ENCODE peak calls at places on chromosome 4, in eight cellular contexts. E is omental fat pad, N is SK-N-SH, H is GM23338, M is progenitor cell of endocrine pancreas, Y is brain microvascular endothelial cell, S is cardiac fibroblast, K is lower lobe of right lung. V is an unnamed sample.

GRCh38 chr4:100017627-100018310 is 67.7 kb upstream of the H2AZ1 start:
- DNase-seq in H (no peak), Y (no peak), K (no peak), N (no peak), S (no peak), M (no peak), E (no peak), V (no peak)

GRCh38 chr4:129804458-129804981 is 708.6 kb downstream of the C4orf33 start:
- DNase-seq in Y (no peak), S (no peak), H (peak), K (no peak), E (no peak), N (no peak), M (no peak), V (no peak)

GRCh38 chr4:77201343-77201742 is 44.3 kb downstream of the CCNG2 start:
- DNase-seq in E (no peak), K (no peak), Y (peak), H (no peak), S (peak), M (no peak), N (no peak), V (no peak)

GRCh38 chr4:176467011-176467410 is 147.2 kb downstream of the SPCS3 start:
- DNase-seq in N (no peak), K (no peak), Y (no peak), E (no peak), M (no peak), S (no peak), H (no peak), V (no peak)

GRCh38 chr4:171714791-171715454 is 98.3 kb upstream of the GALNTL6 start:
- DNase-seq in H (no peak), S (no peak), M (no peak), N (no peak), Y (no peak), E (no peak), K (no peak), V (no peak)

GRCh38 chr4:141102367-141102766 is 30.9 kb downstream of the RNF150 start:
- DNase-seq in N (peak), S (peak), E (no peak), H (no peak), Y (peak), K (no peak), M (no peak), V (no peak)

GRCh38 chr4:14532436-14532835 is 469.8 kb upstream of the CPEB2 start:
- DNase-seq in H (no peak), K (no peak), N (no peak), M (no peak), S (no peak), E (no peak), Y (no peak), V (no peak)

GRCh38 chr4:23232987-23233386 is 540.2 kb downstream of the GBA3 start:
- DNase-seq in E (no peak), N (no peak), K (no peak), H (no peak), S (peak), Y (no peak), M (no peak), V (no peak)

GRCh38 chr4:15754323-15754722 is 23.8 kb upstream of the CD38 start:
- DNase-seq in E (no peak), Y (peak), S (peak), M (no peak), N (no peak), H (no peak), K (no peak), V (peak)

GRCh38 chr4:107037188-107037587 is 1.1 kb upstream of the DKK2 start:
- DNase-seq in S (peak), E (no peak), Y (peak), K (peak), H (peak), N (peak), M (peak), V (peak)
- TF ChIP-seq CTCF in S (peak), E (no peak), Y (peak), K (peak), H (peak), N (peak), M (peak), V (peak)

DNA sequence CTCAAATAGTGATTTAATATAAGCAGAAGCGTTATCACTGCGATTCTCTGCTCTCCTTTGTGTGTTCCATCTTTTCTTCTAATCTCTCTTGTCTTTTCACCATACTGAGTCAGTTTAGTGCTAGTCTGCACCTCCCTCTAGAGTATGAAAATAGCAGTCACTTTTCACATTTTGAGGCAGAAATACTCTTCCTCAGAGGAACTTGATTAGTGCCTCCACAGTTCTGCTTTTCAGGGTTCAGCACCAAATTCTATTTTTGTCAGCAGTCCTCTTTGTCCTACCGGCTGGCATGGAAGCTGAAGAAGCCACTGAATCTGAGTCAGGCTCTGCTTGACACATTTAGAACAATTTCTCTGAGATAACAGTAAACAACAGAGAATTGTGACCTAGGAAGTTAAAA is 49.7 kb upstream of the ANKRD17 start:
- DNase-seq in H (peak), E (no peak), K (no peak), S (peak), N (no peak), Y (peak), M (no peak), V (peak)
- TF ChIP-seq CTCF in H (peak), E (no peak), K (no peak), S (peak), N (peak), Y (peak), M (no peak), V (no peak)

DNA sequence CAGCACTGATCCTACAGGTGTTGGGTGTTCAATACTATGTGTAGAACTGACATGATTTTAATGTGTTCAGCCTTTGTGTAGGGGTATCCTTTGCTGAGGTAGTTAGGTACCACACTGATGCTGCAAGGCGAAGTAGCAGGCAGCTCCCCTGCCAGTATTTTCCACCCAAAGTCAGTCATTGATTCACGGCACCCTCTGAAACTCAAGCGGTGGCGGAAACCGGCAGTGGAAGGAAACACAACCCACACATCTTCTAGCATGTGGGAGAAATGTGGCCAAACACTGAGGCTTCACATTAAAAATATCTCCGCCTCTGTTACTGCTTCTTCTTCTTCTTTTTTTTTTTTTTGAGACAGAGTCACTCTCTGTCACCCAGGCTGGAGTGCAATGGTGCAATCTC is 126.3 kb downstream of the AASDH start:
- DNase-seq in S (no peak), M (no peak), H (no peak), K (no peak), Y (no peak), N (no peak), E (no peak), V (no peak)
- TF ChIP-seq CTCF in S (no peak), M (no peak), H (no peak), K (no peak), Y (no peak), N (no peak), E (no peak), V (no peak)

GRCh38 chr4:134470544-134470943 is 269.0 kb upstream of the PABPC4L start:
- DNase-seq in Y (peak), S (peak), M (no peak), N (no peak), H (peak), E (no peak), K (no peak), V (peak)
- TF ChIP-seq CTCF in Y (peak), S (no peak), M (peak), N (peak), H (peak), E (no peak), K (peak), V (peak)

GRCh38 chr4:127604949-127605709 is 27.6 kb upstream of the INTU start:
- DNase-seq in K (no peak), M (no peak), E (no peak), S (peak), N (peak), H (peak), Y (no peak), V (peak)
- TF ChIP-seq CTCF in K (peak), M (peak), E (no peak), S (peak), N (peak), H (no peak), Y (no peak), V (peak)

GRCh38 chr4:11259837-11260236 is 168.9 kb downstream of the HS3ST1 start:
- DNase-seq in E (no peak), Y (no peak), M (no peak), H (no peak), K (no peak), S (no peak), N (no peak), V (no peak)

GRCh38 chr4:11268149-11268548 is 160.5 kb downstream of the HS3ST1 start:
- DNase-seq in M (no peak), H (no peak), E (no peak), K (no peak), S (no peak), N (no peak), Y (no peak), V (no peak)

GRCh38 chr4:11261066-11261850 is 167.4 kb downstream of the HS3ST1 start:
- DNase-seq in H (no peak), E (no peak), N (no peak), S (no peak), M (no peak), K (no peak), Y (no peak), V (no peak)

DNA sequence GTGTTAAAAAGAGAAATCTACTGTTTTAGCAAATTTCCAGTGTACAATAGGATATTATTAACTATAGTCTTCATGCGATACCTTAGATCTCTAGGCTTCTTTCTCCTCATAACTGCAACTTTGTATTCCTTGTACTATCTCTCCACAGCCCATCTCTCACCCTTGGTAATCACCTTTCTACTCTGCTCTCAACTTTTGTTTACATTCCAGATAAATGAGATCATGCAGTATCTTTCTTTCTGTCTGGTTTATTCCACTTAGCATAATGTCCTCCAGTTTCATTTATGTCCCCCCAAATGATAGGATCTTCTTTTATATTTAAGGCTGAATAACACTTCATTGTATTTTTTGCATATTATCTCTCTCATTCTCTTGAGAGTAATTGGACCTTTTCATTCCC is 165.5 kb downstream of the HS3ST1 start:
- DNase-seq in E (no peak), H (peak), K (no peak), S (no peak), M (no peak), N (no peak), Y (no peak), V (no peak)
- TF ChIP-seq CTCF in E (no peak), H (no peak), K (no peak), S (no peak), M (no peak), N (no peak), Y (no peak), V (no peak)

DNA sequence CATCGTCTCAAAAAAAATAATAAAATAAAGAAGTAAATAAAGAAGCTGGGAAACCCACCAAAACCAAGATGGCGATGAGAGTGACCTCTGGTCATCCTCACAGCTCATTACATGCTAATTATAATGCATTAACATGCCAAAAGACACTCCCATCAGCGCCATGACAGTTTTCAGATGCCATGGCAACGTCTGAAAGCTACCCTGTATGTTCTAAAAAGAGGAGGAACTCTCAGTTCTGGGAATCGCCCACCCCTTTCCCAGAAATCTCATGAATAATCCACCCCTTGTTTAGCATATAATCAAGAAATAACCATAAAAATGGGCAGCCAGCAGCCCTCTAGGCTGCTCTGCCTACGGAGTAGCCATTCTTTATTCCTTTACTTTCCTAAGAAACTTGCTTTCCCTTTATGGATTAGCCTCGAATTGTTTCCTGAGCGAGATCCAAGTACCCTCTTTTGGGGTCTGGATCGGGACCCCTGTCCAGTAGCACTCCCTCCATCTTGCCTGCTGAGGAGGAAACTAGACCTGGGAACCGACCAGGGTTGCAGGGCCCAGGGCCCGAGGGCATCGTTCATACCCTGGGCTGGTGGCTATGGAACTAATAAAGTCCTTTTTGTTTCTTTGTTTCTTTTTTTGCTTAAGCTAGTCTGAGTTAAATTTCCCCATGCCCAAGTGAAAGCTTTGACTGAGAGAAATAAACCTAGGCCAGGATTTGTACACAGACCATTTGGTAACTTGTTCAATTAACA is 30.9 kb downstream of the HTT-AS start:
- DNase-seq in N (no peak), S (no peak), Y (no peak), M (no peak), H (no peak), E (no peak), K (no peak), V (no peak)
- TF ChIP-seq CTCF in N (no peak), S (no peak), Y (no peak), M (no peak), H (no peak), E (no peak), K (no peak), V (no peak)

DNA sequence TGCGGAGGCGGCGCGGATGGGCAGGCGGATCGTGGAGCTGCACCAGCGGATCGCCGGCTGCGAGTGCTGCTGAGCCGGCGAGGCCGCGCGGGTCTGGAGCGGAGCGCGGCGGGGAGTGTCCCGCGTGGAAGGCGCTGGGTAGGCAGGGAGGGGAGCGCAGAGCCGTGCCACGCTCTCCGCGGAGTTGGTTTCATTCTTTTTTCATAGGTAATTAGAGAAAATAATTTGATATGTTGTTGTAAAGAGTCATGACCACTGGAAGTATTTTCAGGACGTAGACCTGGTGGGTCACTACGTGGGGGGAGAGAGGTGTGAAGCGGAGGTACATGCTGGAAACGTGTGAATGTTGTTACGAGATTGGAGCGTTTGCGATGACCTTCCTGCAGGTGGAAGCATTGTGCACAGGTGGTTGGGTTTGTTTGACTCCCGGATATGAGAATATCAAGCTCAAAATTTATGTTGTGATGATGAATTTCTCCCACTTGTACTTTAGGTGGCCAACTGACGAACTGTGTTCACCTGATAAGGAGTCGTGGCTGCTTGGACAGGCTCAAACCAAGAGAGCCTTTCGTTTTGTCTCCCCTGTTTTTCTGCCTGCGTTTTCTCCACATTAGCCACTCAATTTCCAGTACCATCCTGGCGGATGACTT is 19.1 kb upstream of the S100P start:
- DNase-seq in K (no peak), S (peak), H (peak), N (peak), E (no peak), Y (peak), M (no peak), V (peak)
- TF ChIP-seq CTCF in K (peak), S (peak), H (peak), N (peak), E (no peak), Y (peak), M (peak), V (peak)

V was measured in endothelial cell of umbilical vein.